ENCODE peak calls at places on chromosomes 12 and 14, in eight cellular contexts. Y, C, P, L, K, A, B and R are unnamed samples.

GRCh38 chr12:105409286-105409685 is 78.8 kb downstream of the C12orf75 start:
- DNase-seq in Y (no peak), C (no peak), P (no peak), L (no peak), K (no peak), A (no peak), B (no peak), R (no peak)

GRCh38 chr14:49303952-49304516 is 282.1 kb downstream of the RPS29 start:
- DNase-seq in Y (peak; percentile 7), C (peak; percentile 76), P (peak; percentile 15), L (peak; percentile 43), K (no peak), A (no peak), B (no peak), R (peak; percentile 68)

GRCh38 chr12:7495136-7495535 is 8.4 kb downstream of the CD163 start:
- DNase-seq in Y (no peak), C (no peak), P (no peak), L (no peak), K (no peak), A (no peak), B (no peak), R (no peak)

GRCh38 chr14:61191751-61192150 is 89.4 kb downstream of the TMEM30B start:
- DNase-seq in Y (no peak), C (no peak), P (no peak), L (no peak), K (no peak), A (no peak), B (no peak), R (no peak)

GRCh38 chr12:71011261-71011660 is 90.7 kb upstream of the PTPRR start:
- DNase-seq in Y (no peak), C (no peak), P (no peak), L (peak; percentile 62), K (no peak), A (no peak), B (peak; percentile 21), R (no peak)

GRCh38 chr12:108757842-108758241 is 26.5 kb upstream of the CORO1C start:
- DNase-seq in Y (no peak), C (no peak), P (peak; percentile 57), L (no peak), K (no peak), A (no peak), B (no peak), R (no peak)

GRCh38 chr14:75303415-75303814 is 24.8 kb downstream of the FOS start:
- DNase-seq in Y (peak; percentile 62), C (peak; percentile 82), P (peak; percentile 74), L (peak; percentile 87), K (no peak), A (peak; percentile 85), B (peak; percentile 82), R (peak; percentile 51)

GRCh38 chr12:54425696-54426095 is 6.6 kb upstream of the ITGA5 start:
- DNase-seq in Y (no peak), C (no peak), P (no peak), L (no peak), K (no peak), A (no peak), B (no peak), R (no peak)

GRCh38 chr14:105431256-105431655 is 11.6 kb downstream of the MTA1 start:
- DNase-seq in Y (no peak), C (no peak), P (no peak), L (no peak), K (no peak), A (no peak), B (no peak), R (no peak)

GRCh38 chr14:102770147-102770909 is 6.9 kb upstream of the TRAF3 start:
- DNase-seq in Y (no peak), C (no peak), P (no peak), L (no peak), K (no peak), A (no peak), B (no peak), R (no peak)

GRCh38 chr12:75481774-75482173 is 1.2 kb downstream of the GLIPR1 start:
- DNase-seq in Y (no peak), C (no peak), P (no peak), L (peak; percentile 71), K (no peak), A (no peak), B (no peak), R (no peak)

GRCh38 chr12:69732088-69732487 is 6.6 kb upstream of the RAB3IP start:
- DNase-seq in Y (no peak), C (no peak), P (peak; percentile 14), L (no peak), K (no peak), A (no peak), B (no peak), R (no peak)

GRCh38 chr12:111154180-111154579 is 214.7 kb downstream of the PHETA1 start:
- DNase-seq in Y (no peak), C (no peak), P (no peak), L (no peak), K (no peak), A (no peak), B (no peak), R (no peak)

DNA sequence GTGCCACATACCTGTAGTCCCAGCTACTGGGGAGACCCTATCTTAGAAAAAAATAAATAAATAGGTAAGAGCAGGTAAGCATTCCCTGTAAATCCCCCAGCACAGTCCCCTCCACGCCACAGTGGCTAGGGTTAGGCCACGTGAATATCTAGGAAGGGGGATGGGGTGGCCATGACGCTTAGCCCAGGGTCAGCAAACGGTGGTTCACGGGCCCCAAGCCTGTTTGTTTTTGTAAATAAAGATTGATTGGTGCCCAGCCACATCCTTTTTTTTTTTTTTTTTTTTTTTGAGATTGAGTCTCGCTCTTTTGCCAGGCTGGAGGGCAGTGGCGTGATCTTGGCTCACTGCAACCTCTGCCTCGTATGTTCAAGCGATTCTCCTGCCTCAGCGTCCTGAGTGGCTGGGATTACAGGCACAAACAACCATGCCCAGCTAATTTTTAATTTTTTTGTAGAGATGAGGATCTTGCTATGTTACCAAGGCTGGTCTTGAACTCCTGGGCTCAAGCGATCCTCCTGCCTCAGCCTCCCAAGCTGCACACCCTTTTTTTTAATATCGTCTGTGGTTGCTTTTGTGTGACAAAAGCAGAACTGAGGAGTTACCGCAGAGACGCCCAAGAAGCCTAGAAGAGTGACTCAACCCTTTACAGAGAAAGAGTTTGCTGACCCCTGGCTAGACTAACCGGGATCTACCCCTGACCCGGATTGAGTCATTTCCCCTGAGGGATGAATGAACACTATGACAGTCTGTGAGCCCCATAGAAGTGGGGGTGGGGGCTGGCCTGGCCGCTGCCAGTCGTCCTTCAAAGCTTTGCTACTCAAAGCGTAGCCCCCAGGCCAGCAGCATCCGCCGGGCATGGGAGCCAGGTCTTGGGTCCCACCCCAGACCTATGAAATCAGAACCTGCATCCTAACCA is 113.7 kb upstream of the NCOR2 start:
- DNase-seq in Y (peak; percentile 76), C (no peak), P (peak; percentile 97), L (peak; percentile 70), K (no peak), A (no peak), B (peak; percentile 95), R (no peak)
- TF ChIP-seq CTCF in Y (no peak), C (peak; percentile 25), P (peak; percentile 44), L (peak; percentile 39), K (no peak), A (peak; percentile 20), B (peak; percentile 44), R (no peak)

DNA sequence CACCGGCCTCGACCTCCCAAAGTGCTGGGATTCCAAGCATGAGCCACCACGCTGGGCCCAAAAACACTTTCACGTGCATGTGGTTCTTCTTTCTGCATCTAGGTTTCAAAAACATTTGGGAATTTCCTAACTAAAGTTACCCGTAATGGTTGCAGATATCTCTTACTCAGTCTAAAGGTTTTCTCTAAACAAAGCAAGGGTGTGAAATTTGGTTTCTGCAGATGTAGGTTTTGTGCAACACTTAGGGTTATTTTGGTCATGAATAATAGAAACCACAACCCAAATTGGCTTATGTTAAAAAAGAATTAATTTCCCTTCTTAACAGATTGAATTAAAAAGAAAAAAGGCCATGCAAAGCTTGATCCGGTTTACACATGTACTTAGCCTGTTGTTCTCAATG is 491.4 kb upstream of the FLRT2 start:
- DNase-seq in Y (no peak), C (no peak), P (no peak), L (no peak), K (no peak), A (no peak), B (no peak), R (no peak)
- TF ChIP-seq CTCF in Y (no peak), C (no peak), P (no peak), L (no peak), K (no peak), A (no peak), B (no peak), R (no peak)

DNA sequence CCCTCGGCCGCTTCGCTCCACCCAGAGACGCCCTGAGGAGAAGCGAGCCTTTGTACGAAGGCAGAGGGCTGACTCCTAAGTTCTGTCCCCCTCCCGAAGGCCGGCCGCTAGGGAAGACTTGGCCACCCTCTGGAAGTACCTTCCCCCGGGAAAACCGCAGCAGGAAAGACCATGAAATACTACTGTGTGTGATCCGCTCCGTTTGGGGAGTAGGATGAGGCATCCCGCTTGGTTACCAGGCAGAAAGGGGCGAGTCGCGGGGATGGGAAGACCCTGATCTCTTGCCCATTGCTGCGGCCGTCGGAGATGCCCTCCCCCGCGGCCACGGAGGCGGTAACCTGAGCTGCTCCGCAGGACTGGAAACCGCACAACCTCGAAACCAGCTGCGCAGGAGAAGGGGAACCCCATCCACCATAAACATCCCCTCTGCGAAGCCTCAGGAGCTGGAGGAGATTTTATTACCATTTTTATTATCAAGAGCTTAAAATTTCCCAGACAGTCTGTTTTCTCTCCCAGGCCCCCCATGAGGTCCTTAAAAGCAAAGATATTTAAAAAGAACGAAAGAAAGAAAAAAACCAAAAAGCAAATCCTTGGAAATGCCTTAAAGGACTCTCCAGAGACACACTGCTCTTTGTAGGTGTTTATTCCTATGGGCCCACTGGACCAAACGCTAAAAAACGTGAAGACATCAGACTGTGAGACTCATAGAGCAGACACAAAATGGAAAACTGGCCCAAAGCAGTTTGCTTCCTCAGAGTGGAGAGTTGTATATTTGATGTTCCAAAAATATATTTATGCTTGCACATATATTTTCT is 965 bp upstream of the NID2 start:
- DNase-seq in Y (peak; percentile 17), C (peak; percentile 47), P (no peak), L (peak; percentile 59), K (no peak), A (no peak), B (no peak), R (no peak)
- TF ChIP-seq CTCF in Y (no peak), C (no peak), P (no peak), L (no peak), K (no peak), A (no peak), B (no peak), R (no peak)

GRCh38 chr12:100133200-100133599 is 9.5 kb downstream of the BLTP3B start:
- DNase-seq in Y (no peak), C (no peak), P (no peak), L (no peak), K (no peak), A (no peak), B (no peak), R (no peak)

GRCh38 chr12:100127766-100128508 is 14.7 kb downstream of the BLTP3B start:
- DNase-seq in Y (no peak), C (no peak), P (peak; percentile 12), L (peak; percentile 76), K (no peak), A (no peak), B (no peak), R (no peak)

GRCh38 chr12:100123316-100124095 is 19.2 kb downstream of the BLTP3B start:
- DNase-seq in Y (no peak), C (no peak), P (no peak), L (no peak), K (no peak), A (no peak), B (no peak), R (no peak)

GRCh38 chr12:100128509-100128908 is 14.2 kb downstream of the BLTP3B start:
- DNase-seq in Y (no peak), C (no peak), P (peak; percentile 17), L (peak; percentile 74), K (no peak), A (no peak), B (peak; percentile 58), R (peak; percentile 23)
- TF ChIP-seq CTCF in Y (peak; percentile 3), C (peak; percentile 53), P (peak; percentile 52), L (peak; percentile 71), K (no peak), A (peak; percentile 10), B (peak; percentile 21), R (no peak)